ENCODE peak calls at places on chromosomes 7 and 10, in ten cellular contexts. F is adrenal gland, N is endothelial cell of umbilical vein, M is stomach, L is esophagus squamous epithelium, G is tibial nerve, V is Peyer's patch, Z is GM12878, Q is uterus, R is HCT116. B is an unnamed sample.
A peak's percentile ranks its signal among the peaks of the same experiment; 100 is the strongest.

GRCh38 chr10:35447693-35448407 is 111.5 kb downstream of the CCNY start:
- DNase-seq in M (peak; percentile 51), L (no peak), V (no peak), F (peak; percentile 52), R (peak; percentile 10), G (no peak), Q (no peak), Z (no peak), N (peak; percentile 81), B (no peak)

GRCh38 chr10:80702143-80702542 is 164.4 kb downstream of the SH2D4B start:
- DNase-seq in Z (no peak), M (no peak), G (no peak), V (no peak), N (no peak), F (no peak), L (no peak), R (no peak), Q (no peak), B (no peak)

GRCh38 chr7:35492451-35493175 is 202.3 kb downstream of the HERPUD2 start:
- DNase-seq in M (no peak), Q (no peak), F (no peak), R (no peak), Z (no peak), G (no peak), N (no peak), V (no peak), L (no peak), B (no peak)

GRCh38 chr10:119494224-119495060 is 48.1 kb downstream of the RGS10 start:
- DNase-seq in F (no peak), M (no peak), R (no peak), G (no peak), L (no peak), Z (no peak), N (no peak), V (no peak), Q (no peak), B (no peak)

GRCh38 chr10:58140706-58141347 is 126.9 kb downstream of the IPMK start:
- DNase-seq in L (no peak), G (no peak), R (no peak), N (no peak), Q (no peak), M (no peak), V (no peak), Z (no peak), F (no peak), B (no peak)

GRCh38 chr7:14836571-14837189 is 65.9 kb downstream of the DGKB start:
- DNase-seq in M (no peak), V (no peak), Z (no peak), Q (peak; percentile 23), F (peak; percentile 7), N (peak; percentile 9), L (no peak), R (peak; percentile 10), G (no peak), B (no peak)

GRCh38 chr10:102175415-102175814 is 23.2 kb downstream of the NOLC1 start:
- DNase-seq in R (no peak), Q (no peak), L (no peak), N (no peak), M (no peak), G (no peak), Z (no peak), F (no peak), V (no peak), B (no peak)

GRCh38 chr7:6558837-6559236 is 7.6 kb upstream of the GRID2IP start:
- DNase-seq in N (no peak), V (no peak), R (peak; percentile 56), G (no peak), F (peak; percentile 20), Q (no peak), Z (no peak), L (no peak), M (no peak), B (peak; percentile 7)

GRCh38 chr7:154795014-154795413 is 207.9 kb downstream of the PAXIP1 start:
- DNase-seq in F (no peak), M (no peak), Z (no peak), G (no peak), L (no peak), V (no peak), Q (no peak), N (no peak), R (no peak), B (no peak)

GRCh38 chr7:154792436-154793055 is 210.4 kb downstream of the PAXIP1 start:
- DNase-seq in N (no peak), V (no peak), Z (no peak), M (no peak), L (no peak), Q (no peak), F (no peak), R (no peak), G (no peak), B (no peak)

GRCh38 chr7:154795437-154795836 is 207.5 kb downstream of the PAXIP1 start:
- DNase-seq in G (no peak), R (no peak), L (no peak), N (no peak), V (no peak), F (no peak), M (no peak), Z (no peak), Q (no peak), B (no peak)

GRCh38 chr7:154791611-154792010 is 211.3 kb downstream of the PAXIP1 start:
- DNase-seq in Q (no peak), M (no peak), L (no peak), G (no peak), Z (no peak), F (no peak), V (no peak), N (no peak), R (no peak), B (no peak)

DNA sequence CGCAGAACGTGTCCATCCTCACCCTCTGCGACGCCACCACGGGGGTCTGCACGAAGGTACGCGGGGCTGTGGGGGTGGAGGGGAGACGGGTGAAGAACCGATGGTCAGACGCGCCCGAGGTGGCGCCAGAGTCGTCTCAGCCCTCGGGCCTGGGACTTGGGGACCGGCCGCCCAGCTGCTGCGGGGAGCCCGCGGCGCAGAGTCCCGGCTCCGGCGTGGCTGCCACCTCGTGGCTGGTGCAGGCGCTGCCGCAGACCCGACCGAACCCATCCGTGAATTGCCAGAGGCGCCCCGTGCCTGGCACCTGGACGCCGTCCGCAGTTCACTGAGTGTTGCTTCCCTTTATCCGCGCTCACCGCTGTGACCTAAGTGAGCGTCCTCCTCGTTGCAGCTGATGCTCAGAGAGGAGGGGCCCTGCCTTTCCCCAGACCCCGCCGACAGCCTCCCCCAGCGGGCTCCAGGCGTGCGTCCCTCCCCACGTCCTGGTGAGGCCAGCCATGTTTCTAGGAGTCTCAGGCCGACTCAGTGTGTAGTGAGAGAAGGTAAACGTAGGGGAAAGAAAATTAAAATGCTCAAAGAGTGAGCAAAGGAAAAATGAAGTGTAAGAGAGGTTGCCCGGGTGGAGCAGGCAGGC is 208.7 kb downstream of the PAXIP1 start:
- DNase-seq in Q (no peak), M (peak; percentile 33), R (no peak), G (no peak), Z (no peak), L (no peak), V (no peak), F (no peak), N (no peak), B (peak; percentile 42)
- H3K4me3 ChIP-seq in Q (no peak overlapping the region), M (peak overlapping the region; percentile 13), R (no peak overlapping the region), G (no peak overlapping the region), Z (no peak overlapping the region), L (no peak overlapping the region), V (no peak overlapping the region), F (no peak overlapping the region), N (no peak overlapping the region), B (no peak overlapping the region)

GRCh38 chr7:102230593-102230992 is 56.1 kb upstream of the SH2B2 start:
- DNase-seq in F (no peak), R (no peak), Z (no peak), Q (no peak), V (no peak), L (no peak), G (no peak), N (no peak), M (no peak), B (no peak)

GRCh38 chr7:102236102-102236501 is 50.6 kb upstream of the SH2B2 start:
- DNase-seq in Z (no peak), M (no peak), N (no peak), R (no peak), G (no peak), V (no peak), L (no peak), Q (no peak), F (no peak), B (no peak)

GRCh38 chr7:102234801-102235550 is 51.7 kb upstream of the SH2B2 start:
- DNase-seq in L (no peak), N (no peak), R (no peak), M (no peak), Q (no peak), G (no peak), F (no peak), Z (no peak), V (no peak), B (no peak)

GRCh38 chr7:102234131-102234530 is 52.5 kb upstream of the SH2B2 start:
- DNase-seq in R (no peak), Q (no peak), N (no peak), Z (no peak), L (no peak), G (no peak), V (no peak), F (no peak), M (no peak), B (no peak)

GRCh38 chr7:102232686-102233286 is 53.9 kb upstream of the SH2B2 start:
- DNase-seq in Q (no peak), F (no peak), L (no peak), G (no peak), R (no peak), N (no peak), M (no peak), Z (no peak), V (no peak), B (no peak)
- TF ChIP-seq POLR2A in Q (no peak), F (no peak), L (no peak), G (no peak), R (no peak), N (no peak), M (no peak), Z (no peak), V (no peak), B (no peak)

DNA sequence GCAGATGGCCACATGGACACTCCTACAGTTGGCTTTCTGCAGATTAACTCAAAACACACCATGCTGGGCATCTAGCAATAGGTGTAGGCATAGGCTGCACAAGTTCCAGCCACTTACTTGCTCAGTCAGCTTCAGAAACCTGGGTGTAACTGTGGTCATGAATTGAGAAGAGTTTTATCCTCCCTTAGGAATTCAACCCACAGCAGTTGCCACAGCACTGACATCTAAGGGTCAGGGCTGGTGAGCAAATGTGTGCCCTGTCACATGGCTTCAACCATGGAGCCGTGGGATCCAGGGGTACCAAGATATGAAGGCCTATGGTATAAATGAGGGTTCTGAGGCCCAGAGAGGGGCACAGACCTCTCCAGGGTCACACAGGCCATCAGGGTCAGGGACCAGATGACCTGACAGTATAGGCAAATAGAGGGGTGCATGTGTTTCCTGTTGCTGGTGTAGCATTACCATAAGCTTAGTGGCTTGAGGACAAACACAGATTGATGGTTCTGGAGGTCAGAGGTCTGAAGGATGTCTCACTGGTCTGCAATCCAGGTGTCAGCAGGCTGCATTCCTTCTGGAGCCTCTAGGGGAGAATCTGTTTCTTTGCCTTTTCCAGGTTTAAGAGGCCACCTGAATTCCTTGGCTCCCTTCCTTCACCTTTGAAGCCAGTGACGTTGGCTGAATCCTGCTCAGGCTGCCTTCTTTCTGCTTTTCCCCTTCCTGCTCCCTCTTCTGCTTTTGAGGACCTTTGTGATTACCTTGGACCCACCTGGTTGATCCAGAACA is 24.1 kb downstream of the MINDY4 start:
- DNase-seq in Z (no peak), L (no peak), M (no peak), F (no peak), V (no peak), N (no peak), Q (no peak), R (peak; percentile 3), G (no peak), B (peak; percentile 70)
- TF ChIP-seq CTCF in Z (no peak), L (no peak), M (no peak), F (no peak), V (no peak), N (no peak), Q (no peak), R (no peak), G (no peak), B (peak; percentile 19)

GRCh38 chr7:148238926-148239325 is 351.6 kb upstream of the C7orf33 start:
- DNase-seq in Z (no peak), N (no peak), V (no peak), Q (no peak), G (no peak), R (no peak), F (peak; percentile 57), L (no peak), M (no peak), B (no peak)

DNA sequence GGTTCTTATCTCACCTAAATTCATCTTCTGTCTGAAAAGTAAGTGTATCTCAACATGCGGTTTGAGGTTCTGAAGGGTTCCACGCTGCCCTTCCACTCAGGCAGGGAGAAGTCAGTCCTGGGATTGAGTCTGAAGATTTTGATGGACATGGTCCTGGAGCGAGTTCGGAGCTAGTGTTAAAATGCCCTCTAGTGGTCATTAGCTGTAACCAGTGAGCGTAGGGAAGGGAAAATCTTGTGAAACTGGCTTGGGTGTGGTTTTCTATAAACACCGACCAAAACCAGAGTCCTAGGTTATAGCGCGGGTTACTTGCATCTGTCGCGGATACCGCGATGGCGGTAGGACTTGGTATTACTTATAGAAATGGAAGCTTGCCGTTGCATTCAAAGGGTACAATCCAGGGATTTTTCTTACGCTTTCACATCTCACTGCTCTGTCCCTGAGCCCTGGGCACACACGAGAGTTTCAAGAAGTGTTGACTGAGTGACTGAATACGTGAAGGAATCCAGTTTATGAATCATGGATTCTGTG is 348.2 kb upstream of the C7orf33 start:
- DNase-seq in R (peak; percentile 47), G (no peak), N (no peak), Z (no peak), M (peak; percentile 33), Q (peak; percentile 23), F (peak; percentile 22), L (no peak), V (no peak), B (peak; percentile 28)
- H3K4me3 ChIP-seq in R (no peak overlapping the region), G (no peak overlapping the region), N (no peak overlapping the region), Z (no peak overlapping the region), M (no peak overlapping the region), Q (no peak overlapping the region), F (no peak overlapping the region), L (peak overlapping the region; percentile 24), V (peak overlapping the region; percentile 1), B (no peak overlapping the region)

B was measured in thyroid gland.